ENCODE peak calls at places on chromosomes 13 and 19, in seven cellular contexts. B is upper lobe of left lung, E is breast epithelium, I is right lobe of liver, A is uterus, X is OCI-LY7, S is cardiac muscle cell. N is an unnamed sample. For H3K4me1, the result is how much of the 10 kb centered on the place peaks cover.

GRCh38 chr19:51018745-51019543 is 565 bp downstream of the KLK10 start:
- DNase-seq in S (peak), B (peak), X (no peak), I (no peak), E (no peak), A (no peak), N (no peak)

GRCh38 chr13:108342369-108343289 is 73.1 kb downstream of the TNFSF13B start:
- DNase-seq in E (no peak), I (no peak), A (no peak), X (no peak), S (peak), B (no peak), N (no peak)

GRCh38 chr19:6925801-6926751 is 38.7 kb downstream of the ADGRE1 start:
- DNase-seq in I (no peak), S (no peak), E (no peak), A (no peak), X (no peak), B (no peak), N (no peak)

GRCh38 chr19:40686882-40687524 is 3.4 kb downstream of the NUMBL start:
- DNase-seq in A (no peak), S (no peak), I (no peak), X (no peak), B (no peak), E (no peak), N (no peak)

GRCh38 chr19:33490041-33490451 is 31.5 kb downstream of the PEPD start:
- DNase-seq in A (no peak), B (no peak), E (peak), X (no peak), S (no peak), I (peak), N (no peak)

GRCh38 chr13:102286326-102286725 is 115.5 kb downstream of the FGF14 start:
- DNase-seq in B (no peak), I (no peak), X (no peak), A (no peak), S (no peak), E (no peak), N (no peak)

GRCh38 chr19:51440846-51441409 is 17.3 kb downstream of the SIGLEC8 start:
- DNase-seq in I (no peak), S (no peak), B (peak), A (no peak), X (no peak), E (no peak), N (no peak)

GRCh38 chr13:21929400-21929799 is 258.5 kb downstream of the FGF9 start:
- DNase-seq in E (no peak), X (no peak), A (no peak), I (no peak), S (no peak), B (no peak), N (no peak)

DNA sequence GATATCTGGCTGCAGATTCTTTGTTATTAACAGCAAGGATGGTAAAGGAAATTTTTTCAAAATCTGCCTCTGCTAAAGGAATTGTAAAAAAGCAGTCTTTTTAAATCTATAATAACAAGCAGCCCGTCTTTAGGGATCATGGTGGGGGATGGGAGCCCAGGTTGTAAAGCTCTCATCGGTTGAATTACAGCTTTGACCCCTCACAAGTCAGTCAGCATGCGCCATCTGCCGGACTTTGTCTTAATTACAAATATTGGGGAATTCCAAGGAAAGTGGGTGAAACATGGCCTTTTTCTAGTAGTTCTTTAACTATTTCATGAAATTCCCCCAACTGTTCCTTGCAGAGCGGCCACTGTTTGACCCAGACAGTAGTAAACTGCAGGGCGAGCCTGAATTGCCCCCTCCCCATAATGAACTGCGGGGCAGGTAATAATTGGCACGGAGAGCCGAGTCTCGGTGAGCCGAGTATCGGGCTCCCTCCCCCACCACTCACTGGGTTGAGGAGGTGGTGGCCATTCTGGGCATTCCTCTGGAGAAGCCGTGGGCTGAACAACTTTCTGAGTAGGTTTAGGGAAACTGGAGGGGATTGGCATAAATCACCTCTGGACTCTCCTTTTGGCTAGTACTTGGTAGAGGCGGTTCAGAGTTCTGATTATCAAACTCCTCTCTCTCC is 11.6 kb downstream of the ZNF578 start:
- DNase-seq in X (no peak), S (peak), A (no peak), E (no peak), I (no peak), B (no peak), N (no peak)
- TF ChIP-seq CTCF in X (peak), S (no peak), A (no peak), E (no peak), I (no peak), B (no peak), N (no peak)

GRCh38 chr19:57786906-57787305 is 17.4 kb downstream of the ZNF586 start:
- DNase-seq in S (no peak), E (no peak), B (no peak), I (no peak), A (no peak), X (no peak), N (no peak)

GRCh38 chr19:57786286-57786685 is 16.8 kb downstream of the ZNF586 start:
- DNase-seq in I (no peak), S (no peak), X (no peak), E (no peak), B (no peak), A (no peak), N (peak)

GRCh38 chr19:57789288-57789687 is 19.8 kb downstream of the ZNF586 start:
- DNase-seq in I (no peak), X (no peak), A (no peak), S (no peak), E (no peak), B (no peak), N (no peak)

DNA sequence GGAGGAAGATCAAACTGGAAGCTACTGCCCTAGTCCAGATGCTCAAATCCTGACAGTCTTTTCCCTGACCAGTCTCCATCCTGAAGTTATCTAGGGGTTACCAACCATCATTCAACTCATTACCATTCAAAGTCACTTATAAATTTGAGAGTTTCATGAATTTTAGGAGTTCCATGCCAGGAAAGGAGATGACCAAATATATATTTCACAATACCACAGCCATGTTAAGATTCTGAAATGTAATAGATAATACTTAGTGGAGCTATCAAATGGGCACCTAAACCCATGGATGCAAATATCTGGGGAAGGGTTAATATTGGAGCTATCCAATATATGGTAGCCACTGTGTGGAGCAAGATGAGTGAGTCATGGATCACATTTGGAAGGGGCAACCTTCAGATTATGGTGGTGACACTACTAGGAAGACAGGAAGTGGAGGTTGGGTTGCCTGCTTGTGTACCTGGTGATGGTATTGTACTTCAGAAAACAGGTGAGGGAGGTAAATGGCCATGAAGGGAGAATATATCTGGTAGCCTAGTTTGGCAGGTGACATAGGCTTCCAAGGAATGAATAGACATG is 18.7 kb downstream of the ZNF586 start:
- DNase-seq in E (no peak), X (no peak), S (no peak), A (no peak), B (no peak), I (no peak), N (no peak)
- H3K4me1 ChIP-seq in E (under half), X (under half), S (under half), A (under half), B (under half), I (under half), N (under half)

GRCh38 chr13:44648392-44649117 is 72.4 kb upstream of the TSC22D1 start:
- DNase-seq in E (no peak), S (no peak), X (no peak), B (no peak), I (no peak), A (no peak), N (no peak)
- TF ChIP-seq CTCF in E (no peak), S (peak), X (peak), B (peak), I (peak), A (no peak), N (peak)

GRCh38 chr19:48630289-48631036 is 6.7 kb downstream of the DBP start:
- DNase-seq in S (peak), I (peak), A (peak), X (no peak), E (no peak), B (peak), N (peak)
- H3K4me1 ChIP-seq in S (under half), I (under half), A (under half), X (under half), E (under half), B (half or more), N (under half)

DNA sequence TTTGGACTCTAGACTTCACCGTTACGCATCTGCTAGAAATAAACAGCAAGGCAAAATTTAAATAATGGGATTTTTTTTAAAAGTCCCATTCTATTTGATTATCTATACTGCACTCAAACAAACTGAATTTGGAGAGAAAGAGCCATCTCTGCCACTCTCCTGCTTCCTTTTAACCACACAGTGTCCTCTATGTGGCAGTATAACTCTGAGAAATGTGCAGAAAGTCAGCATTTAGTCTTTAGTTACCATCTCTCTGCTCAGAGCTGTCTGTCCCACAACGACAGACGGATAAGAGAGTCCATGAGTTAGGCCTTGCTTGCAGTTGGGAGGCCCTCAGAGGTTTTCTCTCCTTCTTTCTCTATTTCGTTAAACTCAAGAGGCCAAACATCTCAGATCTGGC is 21.2 kb downstream of the CCNA1 start:
- DNase-seq in E (no peak), X (peak), A (no peak), S (peak), B (no peak), I (no peak), N (no peak)
- TF ChIP-seq CTCF in E (no peak), X (peak), A (peak), S (peak), B (peak), I (no peak), N (no peak)

N was measured in pancreas.